ENCODE peak calls at places on chromosome 4, in four cellular contexts. One of them, this sample, is unnamed.

GRCh38 chr4:148095346-148095923 is 346.8 kb downstream of the NR3C2 start:
- DNase-seq in fibroblast of lung: no peak
- DNase-seq in lung: no peak
- DNase-seq in transverse colon: no peak
- DNase-seq in this sample: no peak

GRCh38 chr4:89216866-89217265 is 90.7 kb downstream of the GPRIN3 start:
- DNase-seq in fibroblast of lung: no peak
- DNase-seq in lung: no peak
- DNase-seq in transverse colon: no peak
- DNase-seq in this sample: no peak

GRCh38 chr4:109472343-109472761 is 38.7 kb downstream of the SEC24B start:
- DNase-seq in transverse colon: no peak
- DNase-seq in fibroblast of lung: peak
- DNase-seq in lung: no peak
- DNase-seq in this sample: no peak

GRCh38 chr4:173486714-173487392 is 43.2 kb downstream of the HAND2 start:
- DNase-seq in fibroblast of lung: peak
- DNase-seq in lung: no peak
- DNase-seq in transverse colon: no peak
- DNase-seq in this sample: no peak

GRCh38 chr4:51844157-51845054 is 1.5 kb downstream of the DCUN1D4 start:
- DNase-seq in lung: peak
- DNase-seq in transverse colon: peak
- DNase-seq in fibroblast of lung: peak
- DNase-seq in this sample: peak

GRCh38 chr4:121696641-121697461 is at the start of gene ANXA5:
- DNase-seq in lung: peak
- DNase-seq in transverse colon: peak
- DNase-seq in fibroblast of lung: peak
- DNase-seq in this sample: peak

GRCh38 chr4:38281416-38282071 is 321.3 kb downstream of the PTTG2 start:
- DNase-seq in lung: no peak
- DNase-seq in transverse colon: no peak
- DNase-seq in fibroblast of lung: peak
- DNase-seq in this sample: no peak

GRCh38 chr4:188307591-188307990 is 168.3 kb downstream of the TRIML1 start:
- DNase-seq in transverse colon: no peak
- DNase-seq in lung: no peak
- DNase-seq in fibroblast of lung: no peak
- DNase-seq in this sample: no peak

GRCh38 chr4:40255722-40256281 is 59.0 kb downstream of the RHOH start:
- DNase-seq in fibroblast of lung: peak
- DNase-seq in transverse colon: no peak
- DNase-seq in lung: no peak
- DNase-seq in this sample: no peak

GRCh38 chr4:2406406-2406805 is 12.0 kb downstream of the ZFYVE28 start:
- DNase-seq in transverse colon: no peak
- DNase-seq in lung: no peak
- DNase-seq in fibroblast of lung: no peak
- DNase-seq in this sample: no peak

GRCh38 chr4:105461221-105462041 is 12.4 kb downstream of the PPA2 start:
- DNase-seq in transverse colon: no peak
- DNase-seq in lung: no peak
- DNase-seq in fibroblast of lung: peak
- DNase-seq in this sample: no peak

GRCh38 chr4:80173387-80173786 is 23.9 kb upstream of the PRDM8 start:
- DNase-seq in transverse colon: no peak
- DNase-seq in fibroblast of lung: peak
- DNase-seq in lung: no peak
- DNase-seq in this sample: no peak

GRCh38 chr4:94536049-94536448 is 84.3 kb downstream of the PDLIM5 start:
- DNase-seq in lung: no peak
- DNase-seq in fibroblast of lung: no peak
- DNase-seq in transverse colon: no peak
- DNase-seq in this sample: no peak

GRCh38 chr4:183905593-183906485 is 732 bp downstream of the STOX2 start:
- DNase-seq in fibroblast of lung: peak
- DNase-seq in lung: peak
- DNase-seq in transverse colon: peak
- DNase-seq in this sample: peak

GRCh38 chr4:57083107-57083506 is 27.1 kb downstream of the IGFBP7 start:
- DNase-seq in fibroblast of lung: peak
- DNase-seq in lung: no peak
- DNase-seq in transverse colon: no peak
- DNase-seq in this sample: no peak

GRCh38 chr4:123671633-123672404 is 275.2 kb downstream of the SPRY1 start:
- DNase-seq in lung: no peak
- DNase-seq in fibroblast of lung: peak
- DNase-seq in transverse colon: no peak
- DNase-seq in this sample: no peak

GRCh38 chr4:125666635-125667034 is 351.9 kb downstream of the FAT4 start:
- DNase-seq in transverse colon: no peak
- DNase-seq in lung: no peak
- DNase-seq in fibroblast of lung: no peak
- DNase-seq in this sample: no peak

GRCh38 chr4:62053974-62054373 is 853.8 kb downstream of the ADGRL3 start:
- DNase-seq in fibroblast of lung: peak
- DNase-seq in lung: no peak
- DNase-seq in transverse colon: no peak
- DNase-seq in this sample: no peak

GRCh38 chr4:147823135-147823534 is 91.2 kb downstream of the ARHGAP10 start:
- DNase-seq in transverse colon: no peak
- DNase-seq in lung: no peak
- DNase-seq in fibroblast of lung: no peak
- DNase-seq in this sample: no peak

GRCh38 chr4:91824773-91825172 is 479.0 kb upstream of the GRID2 start:
- DNase-seq in lung: no peak
- DNase-seq in fibroblast of lung: no peak
- DNase-seq in transverse colon: no peak
- DNase-seq in this sample: no peak

GRCh38 chr4:7324651-7325121 is 110.0 kb downstream of the PSAPL1 start:
- DNase-seq in lung: no peak
- DNase-seq in fibroblast of lung: no peak
- DNase-seq in transverse colon: no peak
- DNase-seq in this sample: no peak

GRCh38 chr4:25792200-25792791 is 70.5 kb downstream of the SEL1L3 start:
- DNase-seq in lung: peak
- DNase-seq in transverse colon: peak
- DNase-seq in fibroblast of lung: peak
- DNase-seq in this sample: no peak

GRCh38 chr4:129446074-129446473 is 350.1 kb downstream of the C4orf33 start:
- DNase-seq in fibroblast of lung: no peak
- DNase-seq in lung: no peak
- DNase-seq in transverse colon: no peak
- DNase-seq in this sample: no peak

GRCh38 chr4:153205028-153205648 is 895 bp downstream of the TRIM2 start:
- DNase-seq in transverse colon: peak
- DNase-seq in fibroblast of lung: no peak
- DNase-seq in lung: no peak
- DNase-seq in this sample: peak

GRCh38 chr4:34236118-34236517 is 2008.2 kb downstream of the ARAP2 start:
- DNase-seq in lung: no peak
- DNase-seq in transverse colon: no peak
- DNase-seq in fibroblast of lung: no peak
- DNase-seq in this sample: no peak

GRCh38 chr4:159369256-159369655 is 266.4 kb downstream of the RAPGEF2 start:
- DNase-seq in fibroblast of lung: no peak
- DNase-seq in lung: no peak
- DNase-seq in transverse colon: no peak
- DNase-seq in this sample: no peak

GRCh38 chr4:87224036-87224923 is 3.9 kb upstream of the KLHL8 start:
- DNase-seq in lung: no peak
- DNase-seq in fibroblast of lung: peak
- DNase-seq in transverse colon: no peak
- DNase-seq in this sample: no peak

GRCh38 chr4:185066179-185066578 is 47.9 kb downstream of the HELT start:
- DNase-seq in transverse colon: no peak
- DNase-seq in fibroblast of lung: no peak
- DNase-seq in lung: no peak
- DNase-seq in this sample: no peak

GRCh38 chr4:184513802-184514120 is 39.4 kb upstream of the IRF2 start:
- DNase-seq in transverse colon: no peak
- DNase-seq in fibroblast of lung: no peak
- DNase-seq in lung: no peak
- DNase-seq in this sample: no peak

DNA sequence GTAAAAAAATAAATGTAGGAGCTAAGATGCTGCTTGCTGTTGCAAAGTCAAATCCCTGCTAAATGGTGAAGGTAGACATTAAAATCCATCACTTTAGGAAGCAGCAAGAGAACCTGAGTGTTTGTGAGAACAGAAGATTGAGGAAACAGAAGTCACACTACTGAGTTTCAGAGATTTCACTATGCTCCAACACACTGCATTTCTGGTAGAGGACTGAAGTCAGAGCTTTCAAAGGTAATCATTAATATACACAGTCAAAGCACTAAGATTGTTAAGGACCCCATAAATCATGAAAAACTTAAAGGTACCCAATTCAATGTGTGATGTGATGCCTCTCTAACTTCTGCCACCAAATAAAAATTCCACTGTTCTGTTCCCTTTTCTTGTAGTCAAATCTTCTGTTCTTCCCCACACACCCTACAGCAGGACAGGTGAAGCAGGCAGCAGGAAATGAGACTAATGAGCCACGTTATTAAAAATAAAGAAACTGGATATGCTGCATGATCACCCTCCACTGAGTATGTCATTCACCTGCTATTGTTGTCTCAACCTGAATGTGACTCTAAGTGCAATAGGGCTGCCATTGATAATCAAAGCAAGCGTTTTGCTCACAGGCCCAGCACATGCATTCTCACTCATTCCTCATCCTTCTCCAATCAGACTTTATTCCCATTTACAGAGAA is 28.9 kb upstream of the APELA start:
- DNase-seq in fibroblast of lung: no peak
- DNase-seq in transverse colon: no peak
- DNase-seq in lung: no peak
- DNase-seq in this sample: no peak
- H3K27ac ChIP-seq in fibroblast of lung: no peak
- H3K27ac ChIP-seq in transverse colon: no peak
- H3K27ac ChIP-seq in lung: no peak
- H3K27ac ChIP-seq in this sample: no peak

DNA sequence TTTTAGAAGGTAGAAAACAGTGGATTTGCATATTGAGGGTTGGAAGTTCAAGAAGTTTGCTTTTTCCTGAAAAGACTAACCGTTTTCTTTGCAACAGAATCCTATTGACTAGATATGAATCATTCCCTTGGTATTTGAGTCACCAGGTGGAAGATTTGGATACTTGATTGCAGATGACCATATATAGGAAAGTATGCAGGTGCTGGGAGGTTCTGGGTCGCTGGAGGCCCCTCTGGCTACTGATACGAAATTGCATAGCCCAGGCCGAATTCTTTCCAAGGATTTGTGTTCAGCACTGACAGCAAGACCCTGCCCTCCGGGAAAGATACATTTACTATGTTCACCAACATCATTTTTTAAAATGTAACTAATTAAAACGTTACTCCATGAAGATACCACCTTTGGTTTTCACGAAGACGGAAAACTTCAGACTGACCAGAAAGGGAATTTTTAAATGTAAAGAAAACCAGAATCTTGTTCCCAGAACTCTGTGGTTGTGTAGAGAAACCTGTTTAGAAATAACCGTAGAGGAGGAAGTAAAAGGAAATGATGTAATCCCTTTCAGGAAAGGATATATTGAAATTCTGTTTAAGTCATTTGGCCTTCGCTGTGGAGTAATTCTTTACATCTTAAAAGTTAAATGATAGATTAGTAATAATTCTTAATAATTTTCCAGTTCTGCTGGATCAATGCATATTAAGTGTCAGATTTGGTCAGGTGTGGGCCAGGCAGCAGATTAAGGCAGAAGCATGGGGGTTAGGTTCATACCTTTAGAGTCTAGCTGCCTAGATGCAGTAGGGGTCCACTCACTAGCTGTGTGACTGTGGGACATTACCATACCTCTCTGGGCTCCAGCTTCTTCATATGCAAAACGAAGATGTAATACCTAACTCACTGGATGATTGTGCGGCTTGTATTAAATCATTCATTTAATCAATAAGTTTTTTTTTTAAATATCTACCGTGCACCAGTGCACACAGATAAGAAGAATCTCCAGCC is 1.1 kb downstream of the ANXA3 start:
- DNase-seq in fibroblast of lung: peak
- DNase-seq in transverse colon: no peak
- DNase-seq in lung: peak
- DNase-seq in this sample: peak
- H3K27ac ChIP-seq in fibroblast of lung: no peak
- H3K27ac ChIP-seq in transverse colon: peak
- H3K27ac ChIP-seq in lung: peak
- H3K27ac ChIP-seq in this sample: peak

DNA sequence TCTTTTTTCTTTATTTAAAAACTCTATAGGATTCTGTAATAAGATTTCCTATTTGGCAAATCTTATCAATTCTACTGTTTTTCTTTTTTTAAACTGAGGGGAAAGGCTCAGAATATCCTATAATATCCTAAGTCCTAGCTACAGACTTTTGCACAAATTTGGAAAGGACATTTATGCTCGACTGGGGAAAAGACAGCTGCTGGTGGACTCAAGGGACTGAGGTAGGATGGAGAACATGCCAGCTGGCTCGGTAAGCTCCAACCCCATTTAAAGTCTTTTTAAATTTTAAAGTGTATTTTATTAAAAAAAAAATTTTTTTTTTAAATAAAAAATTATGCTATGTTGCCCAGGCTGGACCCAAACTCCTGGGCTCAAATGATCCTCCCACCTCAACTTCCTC is 36.8 kb downstream of the BOD1L1 start:
- DNase-seq in lung: no peak
- DNase-seq in transverse colon: no peak
- DNase-seq in fibroblast of lung: no peak
- DNase-seq in this sample: no peak
- H3K27ac ChIP-seq in lung: no peak
- H3K27ac ChIP-seq in transverse colon: no peak
- H3K27ac ChIP-seq in fibroblast of lung: no peak
- H3K27ac ChIP-seq in this sample: no peak

GRCh38 chr4:74503580-74503979 is 58.6 kb downstream of the AREG start:
- DNase-seq in fibroblast of lung: peak
- DNase-seq in lung: no peak
- DNase-seq in transverse colon: no peak
- DNase-seq in this sample: no peak

GRCh38 chr4:74499986-74500781 is 55.2 kb downstream of the AREG start:
- DNase-seq in transverse colon: no peak
- DNase-seq in lung: no peak
- DNase-seq in fibroblast of lung: peak
- DNase-seq in this sample: no peak

GRCh38 chr4:74504212-74504611 is 59.3 kb downstream of the AREG start:
- DNase-seq in fibroblast of lung: peak
- DNase-seq in transverse colon: no peak
- DNase-seq in lung: no peak
- DNase-seq in this sample: no peak

DNA sequence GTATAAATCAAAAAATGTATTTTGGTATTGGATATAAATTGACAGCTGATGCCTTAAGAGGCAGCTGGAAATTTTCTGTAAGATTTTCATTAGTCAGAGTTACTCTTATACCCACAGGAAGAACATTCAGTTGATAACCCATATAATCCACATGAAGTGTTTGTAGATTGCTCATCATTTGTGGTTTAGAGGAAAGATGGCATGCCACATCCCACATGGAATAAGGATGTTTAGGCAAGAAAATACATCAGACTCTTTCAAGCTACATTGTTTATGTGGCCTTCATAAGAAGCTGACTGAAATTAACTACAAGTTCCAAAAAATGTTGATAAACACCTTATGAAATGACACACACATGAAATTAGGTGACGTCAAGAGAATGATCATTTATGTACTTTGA is 56.6 kb downstream of the AREG start:
- DNase-seq in lung: no peak
- DNase-seq in fibroblast of lung: peak
- DNase-seq in transverse colon: no peak
- DNase-seq in this sample: no peak
- H3K27ac ChIP-seq in lung: no peak
- H3K27ac ChIP-seq in fibroblast of lung: peak
- H3K27ac ChIP-seq in transverse colon: no peak
- H3K27ac ChIP-seq in this sample: no peak

This sample was measured in prostate gland.